ENCODE peak calls at places on chromosomes 6 and 20, in five cellular contexts. M is GM12878, S is fibroblast of lung, Z is MM.1S, F is psoas muscle. C is an unnamed sample.

GRCh38 chr20:51335329-51335841 is 207.1 kb downstream of the NFATC2 start:
- DNase-seq in M (no peak), S (peak; percentile 100), Z (no peak), F (no peak), C (peak; percentile 99)

GRCh38 chr6:124541601-124542000 is 420.6 kb upstream of the RNF217 start:
- DNase-seq in M (no peak), S (no peak), Z (no peak), F (no peak), C (no peak)

GRCh38 chr20:24034820-24035219 is 46.2 kb upstream of the GGTLC1 start:
- DNase-seq in M (no peak), S (no peak), Z (peak; percentile 29), F (no peak), C (peak; percentile 35)

GRCh38 chr20:19823216-19823615 is 65.2 kb downstream of the RIN2 start:
- DNase-seq in M (no peak), S (peak; percentile 28), Z (no peak), F (no peak), C (peak; percentile 17)

GRCh38 chr6:70415247-70415646 is 1.9 kb downstream of the FAM135A start:
- DNase-seq in M (no peak), S (no peak), Z (peak; percentile 27), F (no peak), C (no peak)

GRCh38 chr20:55472704-55473103 is 532.6 kb downstream of the CBLN4 start:
- DNase-seq in M (no peak), S (no peak), Z (no peak), F (no peak), C (no peak)

GRCh38 chr6:32393660-32394420 is 13.1 kb downstream of the BTNL2 start:
- DNase-seq in M (no peak), S (peak; percentile 8), Z (no peak), F (no peak), C (peak; percentile 33)

GRCh38 chr6:109793793-109794192 is 102.7 kb downstream of the FIG4 start:
- DNase-seq in M (no peak), S (peak; percentile 97), Z (no peak), F (no peak), C (peak; percentile 95)

GRCh38 chr6:28771401-28772267 is 152.2 kb downstream of the TRIM27 start:
- DNase-seq in M (no peak), S (no peak), Z (no peak), F (no peak), C (no peak)

GRCh38 chr6:137234505-137234863 is 15.3 kb upstream of the IFNGR1 start:
- DNase-seq in M (no peak), S (no peak), Z (peak; percentile 36), F (no peak), C (peak; percentile 46)

GRCh38 chr6:17985934-17986655 is 1.3 kb downstream of the KIF13A start:
- DNase-seq in M (no peak), S (no peak), Z (no peak), F (no peak), C (no peak)
- H3K4me3 ChIP-seq in M (no peak overlapping the region), S (peak overlapping the region; percentile 60), Z (no peak overlapping the region), F (peak overlapping the region; percentile 85), C (peak overlapping the region; percentile 76)

DNA sequence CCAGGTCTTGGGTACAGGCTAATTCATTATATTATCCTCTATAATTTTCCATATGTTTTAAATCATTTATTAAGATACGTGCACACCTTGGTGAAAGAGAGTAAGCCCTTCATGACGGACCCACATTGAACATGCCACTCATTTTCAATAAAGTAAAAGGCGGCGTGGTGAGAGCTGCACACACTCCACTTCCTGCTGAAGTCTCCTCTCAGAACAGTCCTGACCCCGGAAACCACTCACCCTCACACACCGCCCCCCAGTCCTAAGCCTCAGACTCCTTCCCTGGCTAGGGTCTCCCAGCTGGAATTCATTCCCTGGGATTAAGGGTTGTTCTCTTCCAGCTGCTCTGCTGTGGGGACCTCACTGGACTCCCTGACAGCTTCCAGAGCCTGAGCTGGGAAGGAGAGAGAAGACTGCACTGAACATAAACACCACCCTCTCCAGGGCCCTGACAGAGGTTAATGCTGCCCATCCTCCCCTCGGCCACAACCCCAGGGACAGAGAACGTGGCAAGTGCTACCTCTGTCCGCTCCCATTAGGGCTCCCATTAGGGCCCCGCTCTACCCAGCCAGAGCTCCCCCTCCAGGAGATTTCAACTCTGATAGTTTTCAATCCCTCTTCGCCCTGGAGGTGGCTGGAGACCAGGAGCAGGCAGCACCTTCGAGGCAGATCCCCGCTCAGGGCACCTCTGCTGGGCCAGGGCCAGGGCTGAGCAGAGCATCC is 24.8 kb downstream of the GRM4 start:
- DNase-seq in M (no peak), S (no peak), Z (no peak), F (no peak), C (no peak)
- TF ChIP-seq CTCF in M (no peak), S (no peak), Z (no peak), F (no peak), C (no peak)

GRCh38 chr6:788058-788457 is 95.1 kb upstream of the EXOC2 start:
- DNase-seq in M (no peak), S (no peak), Z (no peak), F (no peak), C (no peak)

GRCh38 chr6:781350-781961 is 88.5 kb upstream of the EXOC2 start:
- DNase-seq in M (no peak), S (no peak), Z (no peak), F (no peak), C (no peak)

GRCh38 chr6:782141-782540 is 89.2 kb upstream of the EXOC2 start:
- DNase-seq in M (no peak), S (no peak), Z (no peak), F (no peak), C (no peak)

GRCh38 chr6:783966-784365 is 91.0 kb upstream of the EXOC2 start:
- DNase-seq in M (no peak), S (no peak), Z (no peak), F (no peak), C (no peak)

DNA sequence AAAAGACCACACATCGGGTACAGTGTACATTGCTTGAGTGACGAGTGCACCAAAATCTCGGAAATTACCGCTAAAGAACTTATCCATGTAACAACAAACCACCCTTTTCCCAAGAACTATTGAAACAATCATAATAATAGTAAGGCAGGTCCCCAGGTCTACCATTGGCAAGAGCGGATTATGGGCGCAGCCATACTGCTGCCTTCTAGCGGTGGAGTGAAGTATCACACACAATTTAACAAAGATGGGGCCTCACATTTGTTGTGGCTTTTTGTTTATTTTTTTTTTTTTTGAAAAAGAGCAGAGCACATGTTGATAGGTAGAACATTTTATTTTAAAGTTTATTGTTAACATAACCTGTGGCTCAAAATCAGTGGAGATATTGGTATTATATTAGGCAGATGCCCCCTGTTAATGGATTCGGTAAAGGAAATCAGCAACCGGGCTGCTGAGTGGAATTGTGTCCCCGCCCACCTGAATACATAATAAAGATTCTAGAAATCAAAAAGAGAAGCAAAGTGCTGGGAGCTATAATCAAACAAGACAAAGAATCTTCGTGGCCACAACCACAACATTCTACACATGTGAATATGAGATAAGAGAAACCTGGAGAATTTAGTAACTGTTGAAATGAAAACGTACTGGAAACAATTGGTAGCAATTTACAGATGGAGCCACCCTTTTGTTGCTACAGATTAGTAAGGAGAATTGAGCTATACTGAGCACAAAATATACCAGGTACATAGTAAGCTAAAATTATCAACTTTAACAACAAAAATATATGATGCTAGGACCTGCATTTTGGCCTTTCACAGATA is 94.2 kb upstream of the EXOC2 start:
- DNase-seq in M (no peak), S (no peak), Z (peak; percentile 20), F (no peak), C (peak; percentile 4)
- H3K4me3 ChIP-seq in M (no peak overlapping the region), S (no peak overlapping the region), Z (no peak overlapping the region), F (no peak overlapping the region), C (no peak overlapping the region)

GRCh38 chr6:15892369-15892768 is 229.5 kb upstream of the DTNBP1 start:
- DNase-seq in M (no peak), S (no peak), Z (no peak), F (no peak), C (peak; percentile 87)

GRCh38 chr6:15894973-15895858 is 232.4 kb upstream of the DTNBP1 start:
- DNase-seq in M (no peak), S (no peak), Z (no peak), F (no peak), C (no peak)

GRCh38 chr6:15897063-15897934 is 231.6 kb upstream of the MYLIP start:
- DNase-seq in M (no peak), S (no peak), Z (no peak), F (no peak), C (peak; percentile 92)

GRCh38 chr6:15888798-15889772 is 226.3 kb upstream of the DTNBP1 start:
- DNase-seq in M (no peak), S (no peak), Z (no peak), F (no peak), C (peak; percentile 81)

GRCh38 chr6:15893556-15894253 is 230.9 kb upstream of the DTNBP1 start:
- DNase-seq in M (no peak), S (no peak), Z (peak; percentile 45), F (no peak), C (peak; percentile 57)
- TF ChIP-seq CTCF in M (peak; percentile 59), S (peak; percentile 50), Z (peak; percentile 57), F (peak; percentile 34), C (peak; percentile 37)

C was measured in cardiac fibroblast.